ENCODE peak calls at places on chromosome 13, in four cellular contexts. S is HepG2, C is K562, O is GM12878. V is an unnamed sample.
A peak's percentile ranks its signal among the peaks of the same experiment; 100 is the strongest.

GRCh38 chr13:76692326-76692725 is 193.9 kb downstream of the KCTD12 start:
- DNase-seq in S (no peak), C (no peak), O (no peak), V (no peak)

GRCh38 chr13:111966969-111967368 is 100.0 kb upstream of the SOX1 start:
- DNase-seq in S (no peak), C (no peak), O (no peak), V (no peak)

GRCh38 chr13:98847780-98848179 is 95.3 kb upstream of the SLC15A1 start:
- DNase-seq in S (no peak), C (peak; percentile 60), O (no peak), V (no peak)

GRCh38 chr13:106858910-106859309 is 291.0 kb upstream of the ARGLU1 start:
- DNase-seq in S (no peak), C (no peak), O (no peak), V (no peak)

GRCh38 chr13:99975626-99976025 is 4.1 kb upstream of the ZIC5 start:
- DNase-seq in S (no peak), C (no peak), O (no peak), V (no peak)

GRCh38 chr13:94239135-94239534 is 240.3 kb downstream of the DCT start:
- DNase-seq in S (no peak), C (no peak), O (no peak), V (no peak)

GRCh38 chr13:30880756-30881155 is 25.3 kb upstream of the MEDAG start:
- DNase-seq in S (peak; percentile 37), C (no peak), O (no peak), V (peak; percentile 25)

GRCh38 chr13:21133077-21133476 is 43.3 kb downstream of the SKA3 start:
- DNase-seq in S (no peak), C (no peak), O (no peak), V (no peak)

GRCh38 chr13:114015111-114015551 is 41.3 kb upstream of the C13orf46 start:
- DNase-seq in S (no peak), C (no peak), O (no peak), V (no peak)

GRCh38 chr13:55727683-55728082 is 1413.0 kb upstream of the PRR20A start:
- DNase-seq in S (no peak), C (no peak), O (no peak), V (no peak)

GRCh38 chr13:73956101-73956500 is 178.1 kb downstream of the KLF12 start:
- DNase-seq in S (no peak), C (no peak), O (no peak), V (no peak)

GRCh38 chr13:110524484-110525254 is 36.9 kb downstream of the RAB20 start:
- DNase-seq in S (no peak), C (no peak), O (no peak), V (no peak)

GRCh38 chr13:86960876-86961275 is 710.3 kb upstream of the SLITRK5 start:
- DNase-seq in S (no peak), C (no peak), O (no peak), V (no peak)

GRCh38 chr13:59145381-59145780 is 1018.3 kb downstream of the DIAPH3 start:
- DNase-seq in S (no peak), C (no peak), O (no peak), V (no peak)

GRCh38 chr13:58869566-58869965 is 1238.0 kb downstream of the PCDH17 start:
- DNase-seq in S (no peak), C (no peak), O (no peak), V (no peak)

GRCh38 chr13:106548064-106548696 is 12.7 kb upstream of the EFNB2 start:
- DNase-seq in S (no peak), C (no peak), O (no peak), V (peak; percentile 37)

GRCh38 chr13:24097064-24097463 is 63.5 kb upstream of the SPATA13 start:
- DNase-seq in S (peak; percentile 71), C (no peak), O (peak; percentile 16), V (no peak)

GRCh38 chr13:104327217-104327616 is 1261.0 kb upstream of the SLC10A2 start:
- DNase-seq in S (no peak), C (no peak), O (no peak), V (no peak)

GRCh38 chr13:30545320-30545719 is 72.4 kb upstream of the USPL1 start:
- DNase-seq in S (no peak), C (no peak), O (no peak), V (no peak)

GRCh38 chr13:64684685-64685431 is 2545.3 kb downstream of the PCDH9 start:
- DNase-seq in S (no peak), C (no peak), O (no peak), V (no peak)

GRCh38 chr13:45941261-45941660 is 89.7 kb upstream of the SIAH3 start:
- DNase-seq in S (no peak), C (no peak), O (no peak), V (no peak)
- TF ChIP-seq POLR2AphosphoS2 in S (no peak), C (no peak), O (no peak), V (no peak)

DNA sequence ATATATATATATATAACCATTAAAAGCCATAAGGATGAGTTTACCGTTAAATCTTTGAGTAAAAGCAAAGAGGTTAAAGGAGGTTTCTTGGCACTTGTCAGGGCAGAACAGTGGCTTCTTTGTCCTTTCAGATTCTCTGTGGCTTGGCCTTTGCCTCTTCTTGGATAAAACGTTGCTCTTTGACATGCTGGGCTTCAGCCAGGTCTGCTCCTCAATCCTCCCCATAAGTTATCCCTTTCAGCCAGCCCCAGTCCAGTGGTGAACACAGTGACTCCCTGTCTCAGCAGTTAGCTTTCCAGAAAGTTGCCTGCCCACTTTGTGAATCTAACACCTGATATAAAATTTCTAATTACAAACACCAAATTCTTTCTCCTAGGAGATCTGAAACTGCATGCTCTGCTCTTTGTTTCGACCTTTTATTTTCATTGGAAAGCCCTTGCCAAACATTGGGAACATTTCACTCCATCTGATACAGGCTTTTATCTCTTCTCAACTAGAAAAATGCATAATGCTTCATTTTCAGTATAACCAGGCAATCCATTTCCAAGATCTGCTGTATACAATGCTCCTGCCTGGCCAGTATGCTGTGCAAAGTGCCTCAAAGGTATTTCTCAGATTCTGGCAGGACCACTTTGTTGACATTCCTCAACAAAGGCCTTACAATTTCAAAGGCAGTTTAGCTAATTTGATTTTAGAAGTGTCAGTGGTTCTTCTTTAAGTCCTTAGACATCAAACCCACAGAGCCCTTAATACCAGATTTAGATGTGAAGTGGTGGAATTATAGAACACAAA is 16.2 kb upstream of the MED4 start:
- DNase-seq in S (peak; percentile 83), C (no peak), O (no peak), V (no peak)
- TF ChIP-seq POLR2AphosphoS2 in S (no peak), C (no peak), O (no peak), V (no peak)

GRCh38 chr13:97564929-97565328 is 131.0 kb downstream of the RAP2A start:
- DNase-seq in S (no peak), C (no peak), O (no peak), V (no peak)

GRCh38 chr13:97573011-97573410 is 139.0 kb downstream of the RAP2A start:
- DNase-seq in S (no peak), C (no peak), O (no peak), V (no peak)

GRCh38 chr13:97567510-97568243 is 133.7 kb downstream of the RAP2A start:
- DNase-seq in S (peak; percentile 54), C (no peak), O (peak; percentile 37), V (peak; percentile 54)

GRCh38 chr13:97566907-97567306 is 132.9 kb downstream of the RAP2A start:
- DNase-seq in S (no peak), C (peak; percentile 7), O (no peak), V (no peak)

DNA sequence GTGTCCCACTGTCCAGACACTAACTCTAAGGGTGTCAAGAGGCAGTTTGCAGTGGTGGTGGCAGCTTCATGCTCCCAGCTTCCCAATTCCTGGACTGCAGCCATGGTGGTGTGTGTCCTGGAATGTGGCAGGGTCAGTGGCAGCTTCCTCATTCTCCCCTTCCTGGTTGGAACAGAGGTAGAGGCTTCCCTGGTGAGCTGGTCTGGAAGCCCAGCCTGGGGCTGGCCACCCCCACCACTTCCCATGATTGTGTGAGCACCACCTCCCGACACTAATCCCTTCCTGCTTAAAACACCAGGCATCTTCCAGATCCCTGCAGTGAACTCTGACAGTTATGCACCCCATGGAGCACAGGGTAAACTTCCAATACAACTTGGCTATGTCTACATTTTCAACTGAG is 134.9 kb downstream of the RAP2A start:
- DNase-seq in S (no peak), C (no peak), O (no peak), V (no peak)
- TF ChIP-seq POLR2AphosphoS2 in S (no peak), C (no peak), O (no peak), V (no peak)

DNA sequence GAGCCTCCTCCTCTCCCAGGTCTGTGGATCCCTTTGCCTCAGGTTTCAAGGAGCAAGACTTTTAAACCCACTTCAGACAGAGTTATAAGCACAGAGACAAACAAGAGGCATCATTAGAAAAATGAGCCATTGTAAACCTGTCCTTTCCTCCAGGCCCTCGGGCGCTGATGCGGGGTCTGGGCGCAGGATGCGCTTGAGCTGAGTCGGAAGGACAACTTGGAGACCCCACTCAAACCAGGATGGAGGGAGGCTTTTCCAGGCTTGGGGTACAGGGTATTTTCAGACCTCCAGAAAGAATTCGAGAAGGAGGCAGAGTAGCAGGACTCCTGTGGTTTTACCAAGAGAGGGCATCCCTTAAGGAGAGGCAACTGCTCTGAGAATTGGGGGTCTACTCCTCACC is 155.6 kb downstream of the NUFIP1 start:
- DNase-seq in S (no peak), C (no peak), O (no peak), V (no peak)
- TF ChIP-seq POLR2AphosphoS2 in S (no peak), C (no peak), O (no peak), V (no peak)

DNA sequence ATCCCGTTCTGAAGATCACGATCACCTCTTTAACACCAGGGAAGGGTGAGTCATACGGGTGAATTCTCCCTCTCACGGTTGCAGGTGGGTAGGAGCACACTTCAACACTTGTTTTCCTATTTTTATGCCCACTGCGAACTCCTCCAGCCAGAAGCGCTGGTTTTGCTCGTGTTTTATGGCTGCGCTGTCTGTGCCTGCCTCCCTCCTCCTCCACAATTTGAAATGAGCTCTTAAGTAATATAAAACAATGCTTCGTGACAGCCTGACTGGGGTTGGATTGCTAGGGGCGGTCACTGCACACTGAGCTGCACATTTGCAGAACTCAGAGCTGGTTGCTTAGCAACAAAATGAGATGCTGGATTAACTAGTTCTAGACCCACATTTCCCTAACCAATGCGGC is 12.9 kb downstream of the CCDC70 start:
- DNase-seq in S (no peak), C (no peak), O (no peak), V (no peak)
- TF ChIP-seq POLR2AphosphoS2 in S (no peak), C (no peak), O (no peak), V (no peak)

V was measured in A549.